ENCODE peak calls at places on chromosomes 7 and 10, in nine cellular contexts. One of them, this sample, is unnamed.

GRCh38 chr7:34096135-34096775 is 190.9 kb downstream of the BMPER start:
- DNase-seq in astrocyte of the cerebellum: peak; percentile 83
- DNase-seq in A549: no peak
- DNase-seq in HL-60: no peak
- DNase-seq in BJ: peak; percentile 69
- DNase-seq in OCI-LY7: no peak
- DNase-seq in fibroblast of lung: peak; percentile 98
- DNase-seq in Calu3: no peak
- DNase-seq in bronchial epithelial cell: peak; percentile 72
- DNase-seq in this sample: no peak

GRCh38 chr10:114337510-114338462 is 66.5 kb downstream of the AFAP1L2 start:
- DNase-seq in OCI-LY7: no peak
- DNase-seq in bronchial epithelial cell: no peak
- DNase-seq in BJ: no peak
- DNase-seq in A549: no peak
- DNase-seq in Calu3: no peak
- DNase-seq in HL-60: no peak
- DNase-seq in fibroblast of lung: no peak
- DNase-seq in astrocyte of the cerebellum: no peak
- DNase-seq in this sample: peak; percentile 56

GRCh38 chr10:12629767-12630165 is 280.4 kb downstream of the CAMK1D start:
- DNase-seq in BJ: no peak
- DNase-seq in Calu3: no peak
- DNase-seq in fibroblast of lung: no peak
- DNase-seq in astrocyte of the cerebellum: no peak
- DNase-seq in HL-60: no peak
- DNase-seq in A549: no peak
- DNase-seq in bronchial epithelial cell: no peak
- DNase-seq in OCI-LY7: no peak
- DNase-seq in this sample: no peak

GRCh38 chr7:115516341-115516740 is 514.2 kb downstream of the TFEC start:
- DNase-seq in HL-60: no peak
- DNase-seq in fibroblast of lung: no peak
- DNase-seq in A549: no peak
- DNase-seq in OCI-LY7: no peak
- DNase-seq in Calu3: no peak
- DNase-seq in bronchial epithelial cell: no peak
- DNase-seq in BJ: no peak
- DNase-seq in astrocyte of the cerebellum: no peak
- DNase-seq in this sample: no peak

GRCh38 chr10:110876788-110877187 is 5.1 kb downstream of the PDCD4 start:
- DNase-seq in HL-60: no peak
- DNase-seq in A549: no peak
- DNase-seq in fibroblast of lung: no peak
- DNase-seq in bronchial epithelial cell: no peak
- DNase-seq in OCI-LY7: no peak
- DNase-seq in astrocyte of the cerebellum: no peak
- DNase-seq in Calu3: no peak
- DNase-seq in BJ: no peak
- DNase-seq in this sample: no peak

GRCh38 chr7:45575501-45576248 is 1.5 kb downstream of the ADCY1 start:
- DNase-seq in OCI-LY7: no peak
- DNase-seq in astrocyte of the cerebellum: no peak
- DNase-seq in A549: no peak
- DNase-seq in fibroblast of lung: no peak
- DNase-seq in bronchial epithelial cell: no peak
- DNase-seq in BJ: no peak
- DNase-seq in Calu3: no peak
- DNase-seq in HL-60: no peak
- DNase-seq in this sample: no peak

GRCh38 chr7:50978633-50979215 is 196.0 kb upstream of the GRB10 start:
- DNase-seq in Calu3: no peak
- DNase-seq in astrocyte of the cerebellum: no peak
- DNase-seq in BJ: no peak
- DNase-seq in bronchial epithelial cell: no peak
- DNase-seq in OCI-LY7: no peak
- DNase-seq in A549: peak; percentile 36
- DNase-seq in fibroblast of lung: no peak
- DNase-seq in HL-60: no peak
- DNase-seq in this sample: no peak

GRCh38 chr7:93228302-93228701 is 2.0 kb upstream of the HEPACAM2 start:
- DNase-seq in bronchial epithelial cell: peak; percentile 71
- DNase-seq in OCI-LY7: peak; percentile 82
- DNase-seq in astrocyte of the cerebellum: peak; percentile 44
- DNase-seq in BJ: no peak
- DNase-seq in A549: peak; percentile 38
- DNase-seq in Calu3: peak; percentile 51
- DNase-seq in HL-60: peak; percentile 45
- DNase-seq in fibroblast of lung: peak; percentile 74
- DNase-seq in this sample: peak; percentile 31

GRCh38 chr7:141975806-141976523 is 2.4 kb upstream of the TAS2R38 start:
- DNase-seq in fibroblast of lung: peak; percentile 16
- DNase-seq in OCI-LY7: peak; percentile 71
- DNase-seq in astrocyte of the cerebellum: peak; percentile 29
- DNase-seq in A549: peak; percentile 79
- DNase-seq in BJ: no peak
- DNase-seq in bronchial epithelial cell: peak; percentile 59
- DNase-seq in Calu3: peak; percentile 90
- DNase-seq in HL-60: peak; percentile 87
- DNase-seq in this sample: peak; percentile 66

GRCh38 chr7:141978351-141978750 is 4.8 kb upstream of the TAS2R38 start:
- DNase-seq in Calu3: no peak
- DNase-seq in OCI-LY7: no peak
- DNase-seq in HL-60: no peak
- DNase-seq in astrocyte of the cerebellum: no peak
- DNase-seq in fibroblast of lung: no peak
- DNase-seq in BJ: no peak
- DNase-seq in A549: no peak
- DNase-seq in bronchial epithelial cell: peak; percentile 60
- DNase-seq in this sample: no peak

GRCh38 chr7:141974831-141975230 is 1.3 kb upstream of the TAS2R38 start:
- DNase-seq in BJ: no peak
- DNase-seq in OCI-LY7: peak; percentile 59
- DNase-seq in A549: no peak
- DNase-seq in bronchial epithelial cell: peak; percentile 43
- DNase-seq in HL-60: peak; percentile 59
- DNase-seq in Calu3: peak; percentile 58
- DNase-seq in fibroblast of lung: no peak
- DNase-seq in astrocyte of the cerebellum: no peak
- DNase-seq in this sample: no peak

GRCh38 chr7:141979611-141980010 is 6.0 kb upstream of the TAS2R38 start:
- DNase-seq in fibroblast of lung: no peak
- DNase-seq in BJ: no peak
- DNase-seq in OCI-LY7: peak; percentile 29
- DNase-seq in A549: no peak
- DNase-seq in astrocyte of the cerebellum: no peak
- DNase-seq in Calu3: no peak
- DNase-seq in HL-60: peak; percentile 54
- DNase-seq in bronchial epithelial cell: no peak
- DNase-seq in this sample: no peak

DNA sequence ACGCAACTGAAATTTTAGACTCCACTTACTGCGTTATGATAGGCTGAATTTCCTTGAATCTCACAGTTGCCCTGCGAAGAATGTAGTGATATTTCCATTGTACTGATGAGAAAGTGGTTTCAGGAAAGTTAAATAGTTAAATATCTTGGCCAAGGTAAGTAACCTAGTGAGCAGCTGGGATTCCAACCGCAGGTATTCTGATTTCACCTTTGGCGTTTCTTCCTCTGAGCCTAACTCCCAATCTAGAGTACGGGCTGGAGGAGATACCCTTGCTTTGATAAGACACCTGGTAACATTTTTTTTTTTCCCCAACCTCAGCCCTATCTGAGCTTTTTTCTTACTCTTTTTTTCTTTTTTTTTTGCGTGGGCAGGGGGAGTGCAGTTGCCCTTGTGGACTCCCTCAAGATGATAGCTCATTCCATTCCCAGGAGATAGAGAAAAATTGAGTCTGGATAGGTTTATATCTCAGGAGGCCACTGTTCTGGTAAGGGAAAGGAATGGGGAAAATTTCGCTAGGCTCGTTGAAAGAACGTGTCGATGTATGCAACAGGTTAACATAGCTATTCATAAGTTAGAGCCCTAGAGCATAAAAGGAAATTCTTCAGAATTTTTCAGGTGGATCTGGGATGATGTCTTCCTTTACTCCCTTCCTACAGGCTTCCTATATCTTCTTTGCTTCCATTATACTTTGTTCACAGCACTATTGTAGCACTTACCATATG is 3.1 kb upstream of the TAS2R38 start:
- DNase-seq in A549: no peak
- DNase-seq in astrocyte of the cerebellum: no peak
- DNase-seq in OCI-LY7: no peak
- DNase-seq in bronchial epithelial cell: no peak
- DNase-seq in HL-60: no peak
- DNase-seq in Calu3: no peak
- DNase-seq in fibroblast of lung: no peak
- DNase-seq in BJ: no peak
- DNase-seq in this sample: no peak
- TF ChIP-seq CTCF in A549: peak; percentile 29
- TF ChIP-seq CTCF in astrocyte of the cerebellum: no peak
- TF ChIP-seq CTCF in OCI-LY7: peak; percentile 45
- TF ChIP-seq CTCF in bronchial epithelial cell: no peak
- TF ChIP-seq CTCF in HL-60: no peak
- TF ChIP-seq CTCF in Calu3: no peak
- TF ChIP-seq CTCF in fibroblast of lung: no peak
- TF ChIP-seq CTCF in BJ: no peak
- TF ChIP-seq CTCF in this sample: no peak

DNA sequence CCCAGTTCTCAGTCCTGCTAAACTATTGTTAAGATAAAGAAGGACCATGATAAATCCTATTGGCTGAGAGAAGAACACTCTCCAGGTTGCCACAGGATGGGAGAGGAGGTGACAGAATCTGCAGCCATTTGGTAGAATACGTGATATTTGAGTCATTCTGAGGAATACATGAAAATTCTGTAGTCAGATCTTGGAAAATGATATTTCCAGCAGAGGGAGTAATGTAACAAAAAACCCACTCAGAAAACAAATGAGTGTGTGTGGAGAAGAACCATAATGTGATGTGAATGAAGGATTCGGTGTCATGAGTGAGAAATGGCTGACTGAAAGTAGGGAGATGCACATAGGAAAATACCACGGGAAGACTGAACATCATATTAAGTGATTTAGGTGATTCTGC is 128.5 kb upstream of the PFKP start:
- DNase-seq in Calu3: no peak
- DNase-seq in OCI-LY7: no peak
- DNase-seq in fibroblast of lung: peak; percentile 11
- DNase-seq in BJ: no peak
- DNase-seq in bronchial epithelial cell: no peak
- DNase-seq in HL-60: no peak
- DNase-seq in A549: no peak
- DNase-seq in astrocyte of the cerebellum: no peak
- DNase-seq in this sample: no peak
- TF ChIP-seq CTCF in Calu3: no peak
- TF ChIP-seq CTCF in OCI-LY7: peak; percentile 22
- TF ChIP-seq CTCF in fibroblast of lung: peak; percentile 20
- TF ChIP-seq CTCF in BJ: peak; percentile 23
- TF ChIP-seq CTCF in bronchial epithelial cell: no peak
- TF ChIP-seq CTCF in HL-60: no peak
- TF ChIP-seq CTCF in A549: peak; percentile 51
- TF ChIP-seq CTCF in astrocyte of the cerebellum: peak; percentile 13
- TF ChIP-seq CTCF in this sample: peak; percentile 24

GRCh38 chr7:150858236-150859197 is 6.2 kb downstream of the AOC1 start:
- DNase-seq in BJ: no peak
- DNase-seq in A549: no peak
- DNase-seq in Calu3: no peak
- DNase-seq in HL-60: no peak
- DNase-seq in bronchial epithelial cell: no peak
- DNase-seq in astrocyte of the cerebellum: no peak
- DNase-seq in fibroblast of lung: no peak
- DNase-seq in OCI-LY7: no peak
- DNase-seq in this sample: no peak

GRCh38 chr7:150860978-150861295 is 8.6 kb downstream of the AOC1 start:
- DNase-seq in bronchial epithelial cell: no peak
- DNase-seq in HL-60: no peak
- DNase-seq in BJ: no peak
- DNase-seq in astrocyte of the cerebellum: no peak
- DNase-seq in fibroblast of lung: no peak
- DNase-seq in Calu3: no peak
- DNase-seq in A549: no peak
- DNase-seq in OCI-LY7: no peak
- DNase-seq in this sample: no peak

GRCh38 chr7:150857276-150858055 is 5.1 kb downstream of the AOC1 start:
- DNase-seq in OCI-LY7: no peak
- DNase-seq in astrocyte of the cerebellum: no peak
- DNase-seq in HL-60: no peak
- DNase-seq in A549: no peak
- DNase-seq in Calu3: no peak
- DNase-seq in fibroblast of lung: no peak
- DNase-seq in bronchial epithelial cell: no peak
- DNase-seq in BJ: no peak
- DNase-seq in this sample: no peak

GRCh38 chr7:150862356-150862755 is 10.0 kb downstream of the AOC1 start:
- DNase-seq in A549: no peak
- DNase-seq in fibroblast of lung: no peak
- DNase-seq in Calu3: no peak
- DNase-seq in astrocyte of the cerebellum: no peak
- DNase-seq in bronchial epithelial cell: no peak
- DNase-seq in HL-60: no peak
- DNase-seq in OCI-LY7: no peak
- DNase-seq in BJ: no peak
- DNase-seq in this sample: no peak

DNA sequence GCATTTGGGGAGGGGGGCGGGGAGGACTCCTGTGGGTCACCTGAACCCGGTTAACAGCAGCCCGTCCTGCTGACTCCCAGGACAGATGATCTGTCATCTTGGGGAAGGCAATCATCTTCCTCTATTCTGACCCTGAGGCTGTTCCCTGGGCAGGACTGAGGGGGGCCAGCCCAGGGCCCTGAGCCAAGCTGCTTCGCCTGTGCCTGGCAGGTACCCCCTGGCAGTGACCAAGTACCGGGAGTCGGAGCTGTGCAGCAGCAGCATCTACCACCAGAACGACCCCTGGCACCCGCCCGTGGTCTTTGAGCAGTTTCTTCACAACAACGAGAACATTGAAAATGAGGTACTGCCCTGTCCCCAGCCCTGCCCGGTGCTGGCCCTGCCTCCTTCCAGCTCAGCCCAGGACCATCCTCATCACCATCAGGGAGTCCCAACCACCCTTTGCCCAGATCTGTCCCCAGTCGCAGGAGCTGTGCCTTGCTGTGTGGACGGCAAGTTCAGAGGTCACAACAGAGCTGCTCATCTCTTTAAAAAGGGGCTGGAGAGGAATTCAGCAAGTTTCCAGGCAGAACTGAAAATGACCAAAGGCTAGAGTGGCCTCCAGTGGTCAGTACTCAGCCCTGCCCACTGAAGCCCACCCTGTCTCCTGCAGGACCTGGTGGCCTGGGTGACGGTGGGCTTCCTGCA is 8.1 kb downstream of the AOC1 start:
- DNase-seq in Calu3: no peak
- DNase-seq in A549: no peak
- DNase-seq in fibroblast of lung: no peak
- DNase-seq in astrocyte of the cerebellum: no peak
- DNase-seq in bronchial epithelial cell: no peak
- DNase-seq in OCI-LY7: no peak
- DNase-seq in BJ: no peak
- DNase-seq in HL-60: no peak
- DNase-seq in this sample: no peak
- TF ChIP-seq CTCF in Calu3: no peak
- TF ChIP-seq CTCF in A549: no peak
- TF ChIP-seq CTCF in fibroblast of lung: no peak
- TF ChIP-seq CTCF in astrocyte of the cerebellum: no peak
- TF ChIP-seq CTCF in bronchial epithelial cell: no peak
- TF ChIP-seq CTCF in OCI-LY7: no peak
- TF ChIP-seq CTCF in BJ: no peak
- TF ChIP-seq CTCF in HL-60: no peak
- TF ChIP-seq CTCF in this sample: no peak

DNA sequence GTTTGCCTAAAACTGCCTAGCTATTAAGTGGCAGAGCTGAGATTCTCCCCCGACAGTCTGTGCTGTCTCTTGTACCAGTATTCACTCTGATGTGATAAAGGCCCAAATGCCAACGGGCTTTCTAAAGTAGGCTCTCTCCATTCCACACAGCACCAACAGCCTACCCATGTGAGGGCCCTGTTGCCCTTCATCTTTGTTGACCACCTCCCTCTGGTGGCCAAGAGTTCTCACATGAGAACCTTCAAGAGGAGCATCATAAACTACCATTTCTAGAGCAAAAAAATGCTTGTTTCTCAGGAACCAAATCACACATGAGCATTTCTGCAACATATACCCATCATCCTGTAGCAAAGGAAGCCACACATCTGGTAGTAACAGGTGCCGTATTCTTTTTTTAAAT is 185.8 kb downstream of the GRM8 start:
- DNase-seq in Calu3: peak; percentile 57
- DNase-seq in bronchial epithelial cell: no peak
- DNase-seq in OCI-LY7: no peak
- DNase-seq in BJ: no peak
- DNase-seq in HL-60: peak; percentile 57
- DNase-seq in fibroblast of lung: no peak
- DNase-seq in A549: no peak
- DNase-seq in astrocyte of the cerebellum: no peak
- DNase-seq in this sample: no peak
- TF ChIP-seq CTCF in Calu3: peak; percentile 48
- TF ChIP-seq CTCF in bronchial epithelial cell: no peak
- TF ChIP-seq CTCF in OCI-LY7: peak; percentile 38
- TF ChIP-seq CTCF in BJ: no peak
- TF ChIP-seq CTCF in HL-60: peak; percentile 14
- TF ChIP-seq CTCF in fibroblast of lung: no peak
- TF ChIP-seq CTCF in A549: no peak
- TF ChIP-seq CTCF in astrocyte of the cerebellum: no peak
- TF ChIP-seq CTCF in this sample: no peak